ENCODE peak calls at places on chromosome 13, in five cellular contexts. V, D, C, J and K are unnamed samples.

GRCh38 chr13:55464222-55464621 is 1676.5 kb upstream of the PRR20A start:
- DNase-seq in V (no peak), D (no peak), C (no peak), J (no peak), K (no peak)

GRCh38 chr13:22040810-22041364 is 370.0 kb downstream of the FGF9 start:
- DNase-seq in V (no peak), D (no peak), C (no peak), J (no peak), K (no peak)

GRCh38 chr13:52405767-52406494 is at the start of gene THSD1:
- DNase-seq in V (peak; percentile 79), D (no peak), C (peak; percentile 70), J (peak; percentile 47), K (peak; percentile 83)

GRCh38 chr13:48478401-48478800 is 54.5 kb downstream of the RCBTB2 start:
- DNase-seq in V (no peak), D (no peak), C (no peak), J (no peak), K (no peak)

GRCh38 chr13:32537580-32538233 is 888 bp downstream of the N4BP2L2 start:
- DNase-seq in V (peak; percentile 78), D (no peak), C (peak; percentile 64), J (peak; percentile 23), K (peak; percentile 32)

GRCh38 chr13:76764429-76764828 is 121.8 kb downstream of the KCTD12 start:
- DNase-seq in V (peak; percentile 63), D (no peak), C (no peak), J (peak; percentile 80), K (peak; percentile 86)

GRCh38 chr13:36261011-36261410 is 36.6 kb downstream of the CCDC169 start:
- DNase-seq in V (no peak), D (no peak), C (no peak), J (no peak), K (no peak)

GRCh38 chr13:59547950-59548349 is 615.8 kb downstream of the DIAPH3 start:
- DNase-seq in V (no peak), D (no peak), C (no peak), J (no peak), K (no peak)

GRCh38 chr13:41791056-41791455 is 169.9 kb downstream of the VWA8 start:
- DNase-seq in V (no peak), D (no peak), C (no peak), J (no peak), K (no peak)

GRCh38 chr13:61029064-61029463 is 386.6 kb downstream of the PCDH20 start:
- DNase-seq in V (no peak), D (no peak), C (no peak), J (no peak), K (no peak)

GRCh38 chr13:73138276-73138950 is 79.6 kb downstream of the KLF5 start:
- DNase-seq in V (no peak), D (no peak), C (no peak), J (no peak), K (no peak)

GRCh38 chr13:36082806-36083205 is 48.4 kb downstream of the DCLK1 start:
- DNase-seq in V (no peak), D (no peak), C (no peak), J (no peak), K (no peak)

GRCh38 chr13:72565893-72566292 is 161.5 kb downstream of the MZT1 start:
- DNase-seq in V (no peak), D (no peak), C (no peak), J (no peak), K (no peak)

GRCh38 chr13:99545979-99546378 is 44.7 kb downstream of the TM9SF2 start:
- DNase-seq in V (no peak), D (no peak), C (no peak), J (no peak), K (no peak)

GRCh38 chr13:74773263-74773662 is 639.1 kb upstream of the KLF12 start:
- DNase-seq in V (no peak), D (no peak), C (no peak), J (no peak), K (no peak)

GRCh38 chr13:95865080-95865597 is 188.1 kb downstream of the UGGT2 start:
- DNase-seq in V (no peak), D (no peak), C (no peak), J (no peak), K (no peak)

GRCh38 chr13:78102121-78102677 is 183.6 kb upstream of the EDNRB start:
- DNase-seq in V (no peak), D (no peak), C (no peak), J (peak; percentile 36), K (peak; percentile 41)

GRCh38 chr13:21639604-21640003 is 31.3 kb upstream of the FGF9 start:
- DNase-seq in V (no peak), D (no peak), C (no peak), J (no peak), K (no peak)

GRCh38 chr13:51778407-51778806 is 25.6 kb downstream of the DHRS12 start:
- DNase-seq in V (no peak), D (no peak), C (no peak), J (no peak), K (no peak)

GRCh38 chr13:96072392-96072791 is 17.5 kb upstream of the HS6ST3 start:
- DNase-seq in V (no peak), D (no peak), C (no peak), J (no peak), K (no peak)

GRCh38 chr13:41352935-41353801 is 42.1 kb downstream of the NAA16 start:
- DNase-seq in V (no peak), D (peak; percentile 53), C (no peak), J (no peak), K (peak; percentile 13)

GRCh38 chr13:79481685-79482052 is 714 bp downstream of the NDFIP2 start:
- DNase-seq in V (no peak), D (peak; percentile 32), C (no peak), J (no peak), K (no peak)

GRCh38 chr13:29484236-29484635 is 111.3 kb downstream of the SLC7A1 start:
- DNase-seq in V (no peak), D (no peak), C (no peak), J (no peak), K (no peak)

GRCh38 chr13:82947121-82948077 is 934.9 kb downstream of the SLITRK1 start:
- DNase-seq in V (no peak), D (no peak), C (no peak), J (no peak), K (no peak)

GRCh38 chr13:31012285-31013024 is 80.0 kb downstream of the TEX26 start:
- DNase-seq in V (no peak), D (no peak), C (no peak), J (no peak), K (no peak)

GRCh38 chr13:29713841-29714240 is 118.4 kb upstream of the SLC7A1 start:
- DNase-seq in V (no peak), D (no peak), C (no peak), J (no peak), K (no peak)

GRCh38 chr13:111403266-111403665 is 82.8 kb downstream of the TEX29 start:
- DNase-seq in V (peak; percentile 22), D (no peak), C (no peak), J (no peak), K (no peak)

GRCh38 chr13:104954210-104954609 is 1581.3 kb downstream of the EFNB2 start:
- DNase-seq in V (no peak), D (no peak), C (no peak), J (no peak), K (no peak)

GRCh38 chr13:90552702-90553101 is 794.8 kb upstream of the MIR17HG start:
- DNase-seq in V (no peak), D (no peak), C (no peak), J (no peak), K (no peak)

GRCh38 chr13:105272660-105273631 is 1262.5 kb downstream of the EFNB2 start:
- DNase-seq in V (no peak), D (no peak), C (no peak), J (no peak), K (no peak)

GRCh38 chr13:29573190-29573589 is 22.3 kb downstream of the SLC7A1 start:
- DNase-seq in V (no peak), D (no peak), C (no peak), J (peak; percentile 72), K (no peak)

GRCh38 chr13:28049880-28050871 is 50.2 kb downstream of the FLT3 start:
- DNase-seq in V (no peak), D (no peak), C (no peak), J (no peak), K (no peak)

GRCh38 chr13:113843864-113844556 is 19.9 kb downstream of the GAS6 start:
- DNase-seq in V (peak; percentile 54), D (no peak), C (peak; percentile 29), J (peak; percentile 28), K (no peak)
- H3K4me1 ChIP-seq in V (peaks cover 21% of the 10 kb centered on the region), D (peaks cover 32% of the 10 kb centered on the region), C (peaks cover 1% of the 10 kb centered on the region), J (peaks cover 32% of the 10 kb centered on the region), K (peaks cover 80% of the 10 kb centered on the region)

GRCh38 chr13:50611117-50611781 is 232.2 kb downstream of the DLEU7 start:
- DNase-seq in V (no peak), D (no peak), C (no peak), J (no peak), K (no peak)
- H3K4me1 ChIP-seq in V (no peaks in the 10 kb centered on the region), D (no peaks in the 10 kb centered on the region), C (no peaks in the 10 kb centered on the region), J (no peaks in the 10 kb centered on the region), K (peaks cover 7% of the 10 kb centered on the region)

DNA sequence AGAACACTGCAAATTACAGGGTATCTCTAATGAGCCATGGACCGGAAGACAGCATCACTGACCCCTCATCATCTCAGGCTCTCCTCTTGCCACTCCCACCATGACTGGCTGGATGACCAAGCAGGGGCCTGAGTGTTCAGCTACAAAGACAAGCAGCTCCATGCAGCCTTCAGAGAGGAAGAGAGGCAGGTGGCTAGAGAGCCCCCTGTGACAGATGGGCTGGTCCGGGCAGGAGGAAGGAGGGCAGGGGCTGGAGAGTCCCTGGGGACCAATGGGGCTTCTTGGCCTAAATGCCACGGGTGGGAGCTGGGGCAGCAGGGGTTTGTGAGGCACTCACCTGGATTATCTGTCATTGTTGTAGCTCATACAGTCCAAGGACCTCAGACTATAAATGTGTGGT is 12.8 kb upstream of the RASA3 start:
- DNase-seq in V (no peak), D (no peak), C (no peak), J (no peak), K (no peak)
- H3K4me1 ChIP-seq in V (peaks cover 13% of the 10 kb centered on the region), D (peaks cover 92% of the 10 kb centered on the region), C (no peaks in the 10 kb centered on the region), J (peaks cover 5% of the 10 kb centered on the region), K (no peaks in the 10 kb centered on the region)

GRCh38 chr13:110289174-110289573 is 17.8 kb downstream of the COL4A1 start:
- DNase-seq in V (no peak), D (no peak), C (no peak), J (no peak), K (no peak)
- H3K4me1 ChIP-seq in V (peaks cover 18% of the 10 kb centered on the region), D (no peaks in the 10 kb centered on the region), C (peaks cover 19% of the 10 kb centered on the region), J (peaks cover 94% of the 10 kb centered on the region), K (peaks cover 52% of the 10 kb centered on the region)

DNA sequence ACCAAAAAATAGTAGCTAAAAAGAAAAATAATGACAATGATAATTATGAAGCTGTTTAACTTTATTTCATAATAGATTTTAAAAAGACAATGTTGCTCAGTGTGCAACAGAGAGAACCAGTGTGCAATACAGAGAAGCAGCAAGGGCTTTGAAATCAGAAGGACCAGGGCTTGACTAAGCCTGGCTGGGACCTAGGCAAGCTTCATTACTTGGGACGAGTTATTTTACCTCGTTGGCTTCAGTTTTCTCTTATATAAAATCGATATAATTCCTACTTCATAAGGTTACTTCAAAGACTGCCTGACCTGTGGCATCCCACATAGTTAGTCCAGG is 56.9 kb downstream of the MBNL2 start:
- DNase-seq in V (no peak), D (no peak), C (no peak), J (no peak), K (no peak)
- H3K4me1 ChIP-seq in V (peaks cover 51% of the 10 kb centered on the region), D (no peaks in the 10 kb centered on the region), C (peaks cover 22% of the 10 kb centered on the region), J (peaks cover 100% of the 10 kb centered on the region), K (peaks cover 90% of the 10 kb centered on the region)